ENCODE peak calls at places on chromosome 14, in ten cellular contexts. One of them, this sample, is unnamed.

GRCh38 chr14:74638066-74638465 is 26.0 kb upstream of the LTBP2 start:
- DNase-seq in amygdala: no peak
- DNase-seq in hippocampal formation: no peak
- DNase-seq in activated naive CD8-positive, alpha-beta T cell treated with anti-CD3 and anti-CD28 coated beads for 36 hours: no peak
- DNase-seq in stimulated activated CD4-positive, alpha-beta T cell treated with anti-CD3 and anti-CD28 coated beads, Interleukin-12 subunit alpha, Interleukin-12 subunit beta, amount 100 ng/mL, for 4 hours: no peak
- DNase-seq in right cardiac atrium: no peak
- DNase-seq in HEK293T: no peak
- DNase-seq in iPS-NIHi11: no peak
- DNase-seq in EH: no peak
- DNase-seq in T-helper 17 cell: no peak
- DNase-seq in this sample: no peak

GRCh38 chr14:29643415-29644206 is 284.0 kb downstream of the PRKD1 start:
- DNase-seq in amygdala: no peak
- DNase-seq in hippocampal formation: no peak
- DNase-seq in activated naive CD8-positive, alpha-beta T cell treated with anti-CD3 and anti-CD28 coated beads for 36 hours: no peak
- DNase-seq in stimulated activated CD4-positive, alpha-beta T cell treated with anti-CD3 and anti-CD28 coated beads, Interleukin-12 subunit alpha, Interleukin-12 subunit beta, amount 100 ng/mL, for 4 hours: no peak
- DNase-seq in right cardiac atrium: no peak
- DNase-seq in HEK293T: no peak
- DNase-seq in iPS-NIHi11: no peak
- DNase-seq in EH: peak
- DNase-seq in T-helper 17 cell: no peak
- DNase-seq in this sample: no peak

GRCh38 chr14:59377485-59377884 is 87.7 kb downstream of the GPR135 start:
- DNase-seq in amygdala: no peak
- DNase-seq in hippocampal formation: no peak
- DNase-seq in activated naive CD8-positive, alpha-beta T cell treated with anti-CD3 and anti-CD28 coated beads for 36 hours: no peak
- DNase-seq in stimulated activated CD4-positive, alpha-beta T cell treated with anti-CD3 and anti-CD28 coated beads, Interleukin-12 subunit alpha, Interleukin-12 subunit beta, amount 100 ng/mL, for 4 hours: no peak
- DNase-seq in right cardiac atrium: no peak
- DNase-seq in HEK293T: no peak
- DNase-seq in iPS-NIHi11: no peak
- DNase-seq in EH: peak
- DNase-seq in T-helper 17 cell: no peak
- DNase-seq in this sample: no peak

GRCh38 chr14:91870001-91870400 is 2.7 kb upstream of the TC2N start:
- DNase-seq in amygdala: no peak
- DNase-seq in hippocampal formation: no peak
- DNase-seq in activated naive CD8-positive, alpha-beta T cell treated with anti-CD3 and anti-CD28 coated beads for 36 hours: peak
- DNase-seq in stimulated activated CD4-positive, alpha-beta T cell treated with anti-CD3 and anti-CD28 coated beads, Interleukin-12 subunit alpha, Interleukin-12 subunit beta, amount 100 ng/mL, for 4 hours: peak
- DNase-seq in right cardiac atrium: no peak
- DNase-seq in HEK293T: no peak
- DNase-seq in iPS-NIHi11: no peak
- DNase-seq in EH: no peak
- DNase-seq in T-helper 17 cell: peak
- DNase-seq in this sample: no peak

GRCh38 chr14:99690636-99691035 is 6.5 kb downstream of the CYP46A1 start:
- DNase-seq in amygdala: no peak
- DNase-seq in hippocampal formation: no peak
- DNase-seq in activated naive CD8-positive, alpha-beta T cell treated with anti-CD3 and anti-CD28 coated beads for 36 hours: no peak
- DNase-seq in stimulated activated CD4-positive, alpha-beta T cell treated with anti-CD3 and anti-CD28 coated beads, Interleukin-12 subunit alpha, Interleukin-12 subunit beta, amount 100 ng/mL, for 4 hours: no peak
- DNase-seq in right cardiac atrium: no peak
- DNase-seq in HEK293T: peak
- DNase-seq in iPS-NIHi11: no peak
- DNase-seq in EH: no peak
- DNase-seq in T-helper 17 cell: no peak
- DNase-seq in this sample: no peak

GRCh38 chr14:23398348-23398747 is 9.7 kb downstream of the MYH6 start:
- DNase-seq in amygdala: no peak
- DNase-seq in hippocampal formation: no peak
- DNase-seq in activated naive CD8-positive, alpha-beta T cell treated with anti-CD3 and anti-CD28 coated beads for 36 hours: no peak
- DNase-seq in stimulated activated CD4-positive, alpha-beta T cell treated with anti-CD3 and anti-CD28 coated beads, Interleukin-12 subunit alpha, Interleukin-12 subunit beta, amount 100 ng/mL, for 4 hours: no peak
- DNase-seq in right cardiac atrium: peak
- DNase-seq in HEK293T: no peak
- DNase-seq in iPS-NIHi11: no peak
- DNase-seq in EH: no peak
- DNase-seq in T-helper 17 cell: no peak
- DNase-seq in this sample: no peak

GRCh38 chr14:52286659-52287649 is 19.5 kb downstream of the PTGDR start:
- DNase-seq in amygdala: no peak
- DNase-seq in hippocampal formation: no peak
- DNase-seq in activated naive CD8-positive, alpha-beta T cell treated with anti-CD3 and anti-CD28 coated beads for 36 hours: no peak
- DNase-seq in stimulated activated CD4-positive, alpha-beta T cell treated with anti-CD3 and anti-CD28 coated beads, Interleukin-12 subunit alpha, Interleukin-12 subunit beta, amount 100 ng/mL, for 4 hours: no peak
- DNase-seq in right cardiac atrium: no peak
- DNase-seq in HEK293T: no peak
- DNase-seq in iPS-NIHi11: no peak
- DNase-seq in EH: no peak
- DNase-seq in T-helper 17 cell: no peak
- DNase-seq in this sample: no peak

GRCh38 chr14:59632381-59632780 is 55.8 kb upstream of the CCDC175 start:
- DNase-seq in amygdala: no peak
- DNase-seq in hippocampal formation: no peak
- DNase-seq in activated naive CD8-positive, alpha-beta T cell treated with anti-CD3 and anti-CD28 coated beads for 36 hours: peak
- DNase-seq in stimulated activated CD4-positive, alpha-beta T cell treated with anti-CD3 and anti-CD28 coated beads, Interleukin-12 subunit alpha, Interleukin-12 subunit beta, amount 100 ng/mL, for 4 hours: no peak
- DNase-seq in right cardiac atrium: no peak
- DNase-seq in HEK293T: peak
- DNase-seq in iPS-NIHi11: peak
- DNase-seq in EH: peak
- DNase-seq in T-helper 17 cell: no peak
- DNase-seq in this sample: peak

GRCh38 chr14:95287176-95287754 is 32.4 kb downstream of the CLMN start:
- DNase-seq in amygdala: no peak
- DNase-seq in hippocampal formation: no peak
- DNase-seq in activated naive CD8-positive, alpha-beta T cell treated with anti-CD3 and anti-CD28 coated beads for 36 hours: no peak
- DNase-seq in stimulated activated CD4-positive, alpha-beta T cell treated with anti-CD3 and anti-CD28 coated beads, Interleukin-12 subunit alpha, Interleukin-12 subunit beta, amount 100 ng/mL, for 4 hours: no peak
- DNase-seq in right cardiac atrium: no peak
- DNase-seq in HEK293T: no peak
- DNase-seq in iPS-NIHi11: no peak
- DNase-seq in EH: no peak
- DNase-seq in T-helper 17 cell: no peak
- DNase-seq in this sample: no peak

GRCh38 chr14:85093631-85094330 is 436.2 kb upstream of the FLRT2 start:
- DNase-seq in amygdala: no peak
- DNase-seq in hippocampal formation: no peak
- DNase-seq in activated naive CD8-positive, alpha-beta T cell treated with anti-CD3 and anti-CD28 coated beads for 36 hours: no peak
- DNase-seq in stimulated activated CD4-positive, alpha-beta T cell treated with anti-CD3 and anti-CD28 coated beads, Interleukin-12 subunit alpha, Interleukin-12 subunit beta, amount 100 ng/mL, for 4 hours: no peak
- DNase-seq in right cardiac atrium: no peak
- DNase-seq in HEK293T: no peak
- DNase-seq in iPS-NIHi11: no peak
- DNase-seq in EH: no peak
- DNase-seq in T-helper 17 cell: no peak
- DNase-seq in this sample: no peak

GRCh38 chr14:99875421-99875820 is 82.2 kb downstream of the EML1 start:
- DNase-seq in amygdala: no peak
- DNase-seq in hippocampal formation: no peak
- DNase-seq in activated naive CD8-positive, alpha-beta T cell treated with anti-CD3 and anti-CD28 coated beads for 36 hours: no peak
- DNase-seq in stimulated activated CD4-positive, alpha-beta T cell treated with anti-CD3 and anti-CD28 coated beads, Interleukin-12 subunit alpha, Interleukin-12 subunit beta, amount 100 ng/mL, for 4 hours: no peak
- DNase-seq in right cardiac atrium: no peak
- DNase-seq in HEK293T: no peak
- DNase-seq in iPS-NIHi11: no peak
- DNase-seq in EH: no peak
- DNase-seq in T-helper 17 cell: no peak
- DNase-seq in this sample: no peak

GRCh38 chr14:22900088-22900799 is 17.2 kb downstream of the REM2 start:
- DNase-seq in amygdala: no peak
- DNase-seq in hippocampal formation: no peak
- DNase-seq in activated naive CD8-positive, alpha-beta T cell treated with anti-CD3 and anti-CD28 coated beads for 36 hours: peak
- DNase-seq in stimulated activated CD4-positive, alpha-beta T cell treated with anti-CD3 and anti-CD28 coated beads, Interleukin-12 subunit alpha, Interleukin-12 subunit beta, amount 100 ng/mL, for 4 hours: no peak
- DNase-seq in right cardiac atrium: no peak
- DNase-seq in HEK293T: peak
- DNase-seq in iPS-NIHi11: peak
- DNase-seq in EH: peak
- DNase-seq in T-helper 17 cell: peak
- DNase-seq in this sample: peak

GRCh38 chr14:73339846-73340565 is 102.7 kb downstream of the PAPLN start:
- DNase-seq in amygdala: no peak
- DNase-seq in hippocampal formation: no peak
- DNase-seq in activated naive CD8-positive, alpha-beta T cell treated with anti-CD3 and anti-CD28 coated beads for 36 hours: no peak
- DNase-seq in stimulated activated CD4-positive, alpha-beta T cell treated with anti-CD3 and anti-CD28 coated beads, Interleukin-12 subunit alpha, Interleukin-12 subunit beta, amount 100 ng/mL, for 4 hours: no peak
- DNase-seq in right cardiac atrium: no peak
- DNase-seq in HEK293T: no peak
- DNase-seq in iPS-NIHi11: no peak
- DNase-seq in EH: no peak
- DNase-seq in T-helper 17 cell: no peak
- DNase-seq in this sample: no peak

GRCh38 chr14:65261425-65261920 is 151.1 kb upstream of the FUT8 start:
- DNase-seq in amygdala: no peak
- DNase-seq in hippocampal formation: no peak
- DNase-seq in activated naive CD8-positive, alpha-beta T cell treated with anti-CD3 and anti-CD28 coated beads for 36 hours: no peak
- DNase-seq in stimulated activated CD4-positive, alpha-beta T cell treated with anti-CD3 and anti-CD28 coated beads, Interleukin-12 subunit alpha, Interleukin-12 subunit beta, amount 100 ng/mL, for 4 hours: no peak
- DNase-seq in right cardiac atrium: no peak
- DNase-seq in HEK293T: no peak
- DNase-seq in iPS-NIHi11: no peak
- DNase-seq in EH: peak
- DNase-seq in T-helper 17 cell: no peak
- DNase-seq in this sample: no peak